ENCODE peak calls at places on chromosomes 12 and 14, in four cellular contexts. O is cardiac muscle cell, L is A673, P is aorta. Q is an unnamed sample.
A peak's percentile ranks its signal among the peaks of the same experiment; 100 is the strongest.

GRCh38 chr14:94906577-94906976 is 136.7 kb upstream of the GSC start:
- DNase-seq in L (no peak), O (no peak), P (no peak), Q (no peak)

GRCh38 chr14:53767566-53767965 is 189.1 kb downstream of the BMP4 start:
- DNase-seq in P (no peak), O (peak; percentile 55), L (no peak), Q (no peak)

GRCh38 chr12:27474344-27474743 is 27.8 kb downstream of the SMCO2 start:
- DNase-seq in L (no peak), P (no peak), O (no peak), Q (no peak)

GRCh38 chr12:19971396-19971802 is 396.9 kb upstream of the PDE3A start:
- DNase-seq in L (no peak), P (no peak), O (peak; percentile 14), Q (no peak)

GRCh38 chr14:58151701-58152568 is at the start of gene ARMH4:
- DNase-seq in P (peak; percentile 91), O (peak; percentile 98), L (peak; percentile 94), Q (peak; percentile 89)

GRCh38 chr12:29707846-29708245 is 75.9 kb downstream of the TMTC1 start:
- DNase-seq in O (no peak), P (no peak), L (no peak), Q (no peak)

GRCh38 chr12:82279597-82279996 is 78.6 kb downstream of the CCDC59 start:
- DNase-seq in L (no peak), O (no peak), P (no peak), Q (no peak)

GRCh38 chr12:50401383-50402155 is 884 bp downstream of the LARP4 start:
- DNase-seq in P (no peak), L (peak; percentile 30), O (peak; percentile 51), Q (peak; percentile 34)

GRCh38 chr12:21169878-21170472 is 39.0 kb downstream of the SLCO1B1 start:
- DNase-seq in P (no peak), L (peak; percentile 72), O (peak; percentile 77), Q (peak; percentile 5)

GRCh38 chr14:54658836-54659235 is 91.9 kb downstream of the SAMD4A start:
- DNase-seq in O (no peak), L (no peak), P (no peak), Q (no peak)

GRCh38 chr12:29895966-29896365 is 112.2 kb upstream of the TMTC1 start:
- DNase-seq in O (no peak), L (no peak), P (no peak), Q (no peak)

GRCh38 chr12:92025462-92026207 is 120.0 kb downstream of the BTG1 start:
- DNase-seq in P (no peak), O (no peak), L (no peak), Q (no peak)

GRCh38 chr12:10615532-10615931 is 2.1 kb upstream of the MAGOHB start:
- DNase-seq in O (no peak), P (no peak), L (no peak), Q (no peak)

GRCh38 chr14:56666716-56667115 is 87.1 kb downstream of the TMEM260 start:
- DNase-seq in L (peak; percentile 42), P (no peak), O (no peak), Q (no peak)

GRCh38 chr12:89542912-89543592 is 17.2 kb upstream of the POC1B start:
- DNase-seq in P (peak; percentile 62), O (peak; percentile 90), L (peak; percentile 88), Q (peak; percentile 71)

GRCh38 chr12:647039-647712 is 16.1 kb downstream of the NINJ2 start:
- DNase-seq in O (no peak), L (no peak), P (no peak), Q (no peak)

GRCh38 chr14:105854600-105855245 is 328.3 kb downstream of the TMEM121 start:
- DNase-seq in L (no peak), O (no peak), P (no peak), Q (no peak)

GRCh38 chr12:25089738-25090137 is 105.2 kb downstream of the DNAI7 start:
- DNase-seq in O (no peak), L (no peak), P (no peak), Q (peak; percentile 9)

GRCh38 chr14:84272290-84272721 is 1257.6 kb upstream of the FLRT2 start:
- DNase-seq in L (peak; percentile 54), O (no peak), P (no peak), Q (no peak)

GRCh38 chr12:105721051-105721825 is 390.7 kb downstream of the C12orf75 start:
- DNase-seq in L (no peak), O (no peak), P (no peak), Q (no peak)

GRCh38 chr12:48105321-48105866 is 485 bp downstream of the SENP1 start:
- DNase-seq in O (no peak), P (no peak), L (peak; percentile 46), Q (no peak)

GRCh38 chr14:101773378-101773777 is 11.9 kb downstream of the PPP2R5C start:
- DNase-seq in L (no peak), P (no peak), O (no peak), Q (no peak)

GRCh38 chr12:43444940-43445564 is 107.0 kb downstream of the ADAMTS20 start:
- DNase-seq in O (peak; percentile 74), P (peak; percentile 40), L (peak; percentile 65), Q (peak; percentile 56)

GRCh38 chr12:76311796-76312195 is 36.4 kb downstream of the BBS10 start:
- DNase-seq in P (no peak), O (no peak), L (no peak), Q (no peak)

GRCh38 chr12:125133616-125134015 is 68.4 kb downstream of the AACS start:
- DNase-seq in O (no peak), L (no peak), P (no peak), Q (no peak)

GRCh38 chr12:125132698-125133400 is 67.6 kb downstream of the AACS start:
- DNase-seq in P (no peak), L (no peak), O (no peak), Q (no peak)

GRCh38 chr12:125136702-125137101 is 71.5 kb downstream of the AACS start:
- DNase-seq in O (no peak), P (no peak), L (no peak), Q (no peak)

GRCh38 chr12:125135906-125136305 is 70.7 kb downstream of the AACS start:
- DNase-seq in L (no peak), P (no peak), O (no peak), Q (no peak)

GRCh38 chr12:125134576-125134975 is 69.3 kb downstream of the AACS start:
- DNase-seq in L (no peak), O (no peak), P (no peak), Q (no peak)
- H3K27ac ChIP-seq in L (no peak overlapping the region), O (no peak overlapping the region), P (no peak overlapping the region), Q (no peak overlapping the region)

GRCh38 chr14:60515696-60516284 is 6.8 kb downstream of the SIX6 start:
- DNase-seq in L (no peak), O (peak; percentile 40), P (no peak), Q (no peak)
- H3K27me3 ChIP-seq in L (peaks cover 46% of the 10 kb centered on the region), O (peaks cover 98% of the 10 kb centered on the region), P (no peaks in the 10 kb centered on the region), Q (peaks cover 25% of the 10 kb centered on the region)

GRCh38 chr12:31586703-31587102 is 4.2 kb downstream of the DENND5B start:
- DNase-seq in P (no peak), O (no peak), L (no peak), Q (no peak)
- H3K27ac ChIP-seq in P (no peak overlapping the region), O (peak overlapping the region; percentile 13), L (no peak overlapping the region), Q (no peak overlapping the region)

GRCh38 chr14:98956181-98956580 is 315.8 kb downstream of the BCL11B start:
- DNase-seq in P (no peak), O (no peak), L (no peak), Q (no peak)
- H3K27me3 ChIP-seq in P (no peaks in the 10 kb centered on the region), O (no peaks in the 10 kb centered on the region), L (no peaks in the 10 kb centered on the region), Q (no peaks in the 10 kb centered on the region)

DNA sequence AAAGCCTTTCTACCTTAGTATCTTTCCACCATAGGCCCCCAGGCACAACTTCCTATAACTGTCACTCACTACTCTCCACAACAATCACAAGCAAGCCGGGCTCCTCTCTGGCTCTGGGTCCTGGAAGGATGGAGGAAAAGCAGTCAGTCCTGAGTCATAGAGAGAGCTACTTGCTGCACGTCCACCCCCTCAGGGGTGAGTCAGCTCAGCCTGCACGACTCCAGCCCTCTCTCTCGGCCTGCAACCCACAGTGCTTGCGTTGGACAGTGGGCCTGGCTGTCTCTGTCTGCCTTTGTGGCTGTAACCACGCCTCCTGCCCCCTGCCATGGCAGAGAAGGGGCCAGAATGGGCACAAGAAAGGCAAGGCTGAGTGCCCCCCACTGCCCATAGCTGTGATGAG is 154.1 kb upstream of the FKBP4 start:
- DNase-seq in L (peak; percentile 19), O (no peak), P (peak; percentile 93), Q (no peak)
- H3K27ac ChIP-seq in L (no peak overlapping the region), O (no peak overlapping the region), P (peak overlapping the region; percentile 78), Q (peak overlapping the region; percentile 39)

GRCh38 chr14:23173796-23174195 is 9.7 kb downstream of the SLC7A8 start:
- DNase-seq in L (no peak), P (no peak), O (no peak), Q (no peak)

GRCh38 chr14:23172572-23172971 is 10.9 kb downstream of the SLC7A8 start:
- DNase-seq in L (no peak), O (no peak), P (no peak), Q (no peak)

GRCh38 chr14:23171251-23171975 is 12.0 kb downstream of the SLC7A8 start:
- DNase-seq in P (no peak), L (no peak), O (no peak), Q (no peak)

GRCh38 chr14:23173039-23173438 is 10.4 kb downstream of the SLC7A8 start:
- DNase-seq in P (no peak), L (no peak), O (no peak), Q (no peak)

GRCh38 chr14:23172096-23172495 is 11.4 kb downstream of the SLC7A8 start:
- DNase-seq in P (no peak), L (no peak), O (no peak), Q (no peak)
- H3K27me3 ChIP-seq in P (no peaks in the 10 kb centered on the region), L (no peaks in the 10 kb centered on the region), O (no peaks in the 10 kb centered on the region), Q (no peaks in the 10 kb centered on the region)